ENCODE peak calls at places on chromosomes 2 and 18, in six cellular contexts. S is epithelial cell of esophagus, T is HepG2, J is fibroblast of lung, Y is AG09309, I is choroid plexus epithelial cell. P is an unnamed sample.

GRCh38 chr2:88188741-88189140 is 18.6 kb downstream of the THNSL2 start:
- DNase-seq in T (no peak), I (peak; percentile 5), S (peak; percentile 60), Y (no peak), J (peak; percentile 74), P (no peak)

GRCh38 chr2:180004731-180005130 is 2.4 kb downstream of the CWC22 start:
- DNase-seq in T (no peak), Y (no peak), S (no peak), J (no peak), I (no peak), P (no peak)

GRCh38 chr18:57827646-57828045 is 24.5 kb upstream of the ATP8B1 start:
- DNase-seq in T (no peak), Y (no peak), I (no peak), S (no peak), J (no peak), P (no peak)

GRCh38 chr2:122032264-122032645 is 276.8 kb downstream of the TSN start:
- DNase-seq in S (no peak), T (no peak), I (no peak), Y (no peak), J (no peak), P (no peak)

GRCh38 chr2:181174880-181175590 is 194.6 kb downstream of the UBE2E3 start:
- DNase-seq in T (no peak), S (peak; percentile 43), Y (no peak), J (peak; percentile 86), I (peak; percentile 81), P (peak; percentile 4)

GRCh38 chr2:102224824-102225739 is 38.3 kb downstream of the IL1RL2 start:
- DNase-seq in S (peak; percentile 69), I (no peak), T (peak; percentile 60), J (no peak), Y (no peak), P (peak; percentile 5)

GRCh38 chr2:101790856-101791255 is 93.3 kb downstream of the MAP4K4 start:
- DNase-seq in T (no peak), S (no peak), J (peak; percentile 80), I (peak; percentile 58), Y (peak; percentile 55), P (no peak)

GRCh38 chr18:58645398-58645797 is 16.5 kb upstream of the ALPK2 start:
- DNase-seq in T (no peak), Y (peak; percentile 62), J (no peak), I (no peak), S (peak; percentile 45), P (peak; percentile 32)

GRCh38 chr2:200450288-200450687 is 59.6 kb downstream of the KCTD18 start:
- DNase-seq in Y (no peak), J (no peak), I (no peak), S (no peak), T (no peak), P (no peak)

GRCh38 chr2:26541401-26542193 is 63.7 kb upstream of the OTOF start:
- DNase-seq in I (no peak), T (no peak), Y (no peak), J (no peak), S (no peak), P (no peak)

GRCh38 chr2:168183308-168183997 is 63.9 kb downstream of the STK39 start:
- DNase-seq in T (no peak), Y (no peak), S (no peak), I (no peak), J (no peak), P (no peak)

GRCh38 chr2:169715379-169716228 is 18.0 kb upstream of the KLHL23 start:
- DNase-seq in S (no peak), Y (no peak), T (peak; percentile 98), J (no peak), I (peak; percentile 46), P (no peak)

GRCh38 chr18:8556424-8556823 is 52.8 kb upstream of the RAB12 start:
- DNase-seq in Y (no peak), I (no peak), T (no peak), J (no peak), S (no peak), P (no peak)

GRCh38 chr2:3168230-3168891 is 209.3 kb downstream of the EIPR1 start:
- DNase-seq in I (peak; percentile 45), T (no peak), S (peak; percentile 63), J (peak; percentile 65), Y (peak; percentile 24), P (peak; percentile 80)

GRCh38 chr2:102668171-102668570 is 48.8 kb downstream of the SLC9A2 start:
- DNase-seq in T (no peak), I (no peak), J (no peak), Y (no peak), S (no peak), P (no peak)

GRCh38 chr2:26511466-26511865 is 33.5 kb upstream of the OTOF start:
- DNase-seq in I (no peak), Y (no peak), J (no peak), T (no peak), S (no peak), P (no peak)

GRCh38 chr2:236947896-236948295 is 137.8 kb upstream of the COPS8 start:
- DNase-seq in T (no peak), Y (no peak), S (no peak), I (no peak), J (no peak), P (no peak)

GRCh38 chr2:234991793-234992192 is 40.0 kb downstream of the SH3BP4 start:
- DNase-seq in S (no peak), Y (no peak), I (no peak), J (no peak), T (no peak), P (no peak)

GRCh38 chr2:198044777-198045176 is 240.4 kb downstream of the PLCL1 start:
- DNase-seq in T (no peak), I (no peak), Y (peak; percentile 18), J (no peak), S (no peak), P (no peak)

GRCh38 chr2:226756131-226756530 is 43.5 kb downstream of the IRS1 start:
- DNase-seq in I (peak; percentile 85), S (peak; percentile 99), Y (no peak), T (peak; percentile 12), J (peak; percentile 59), P (peak; percentile 100)

GRCh38 chr2:58081000-58081399 is 34.4 kb downstream of the VRK2 start:
- DNase-seq in I (peak; percentile 16), S (no peak), J (peak; percentile 22), Y (no peak), T (peak; percentile 15), P (no peak)

GRCh38 chr2:96715658-96716057 is 24.2 kb downstream of the LMAN2L start:
- DNase-seq in Y (no peak), I (peak; percentile 44), T (peak; percentile 80), S (peak; percentile 27), J (no peak), P (no peak)

GRCh38 chr18:52409732-52410131 is 69.7 kb downstream of the DCC start:
- DNase-seq in I (no peak), J (no peak), T (peak; percentile 12), S (peak; percentile 3), Y (no peak), P (no peak)
- TF ChIP-seq CTCF in I (no peak), J (no peak), T (no peak), S (no peak), Y (no peak), P (no peak)

DNA sequence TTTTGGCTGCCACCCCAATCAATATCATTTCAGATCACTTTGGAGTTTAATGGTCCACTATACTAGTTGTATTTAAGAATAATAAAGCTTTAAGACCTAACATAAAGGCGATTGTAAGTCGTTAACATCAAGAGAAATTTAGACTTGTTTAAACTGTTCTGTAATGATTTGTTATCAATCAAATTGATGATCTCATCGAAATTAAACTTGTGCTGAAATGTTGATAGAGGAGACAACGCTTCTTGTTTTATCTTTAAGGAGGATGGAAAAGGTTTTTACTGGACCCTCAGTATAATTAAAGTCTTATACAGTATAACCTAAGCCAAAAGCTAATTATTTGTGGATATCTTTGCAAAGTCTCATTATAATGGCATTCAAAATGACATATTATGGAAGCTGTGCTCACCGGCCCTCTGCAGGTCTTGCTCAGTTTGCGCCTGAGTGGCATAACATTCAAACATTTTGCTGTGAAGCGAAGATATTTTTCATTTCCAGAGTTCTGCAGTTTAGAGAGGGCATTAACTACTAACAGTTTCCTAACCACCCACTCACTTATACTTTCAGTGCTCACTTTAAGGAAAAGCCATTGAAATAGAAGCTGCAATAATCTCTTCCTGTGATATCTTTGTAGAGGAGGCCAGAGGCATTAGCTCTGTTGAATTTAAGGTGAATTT is 1.4 kb upstream of the SERTAD2 start:
- DNase-seq in T (peak; percentile 42), I (no peak), S (no peak), J (no peak), Y (no peak), P (no peak)
- TF ChIP-seq CTCF in T (peak; percentile 16), I (peak; percentile 44), S (peak; percentile 52), J (peak; percentile 12), Y (peak; percentile 35), P (peak; percentile 49)

GRCh38 chr2:10162586-10163497 is 40.3 kb downstream of the RRM2 start:
- DNase-seq in J (no peak), I (no peak), T (no peak), S (no peak), Y (no peak), P (no peak)
- TF ChIP-seq CTCF in J (no peak), I (peak; percentile 26), T (peak; percentile 67), S (no peak), Y (no peak), P (no peak)

GRCh38 chr2:10022886-10023662 is 20.3 kb upstream of the KLF11 start:
- DNase-seq in J (no peak), T (no peak), I (no peak), Y (no peak), S (no peak), P (no peak)

GRCh38 chr2:10019174-10019971 is 24.0 kb upstream of the KLF11 start:
- DNase-seq in I (no peak), J (peak; percentile 51), S (peak; percentile 87), T (peak; percentile 37), Y (peak; percentile 17), P (no peak)

GRCh38 chr2:10022041-10022421 is 21.3 kb upstream of the KLF11 start:
- DNase-seq in T (no peak), I (no peak), Y (no peak), S (no peak), J (no peak), P (no peak)

GRCh38 chr2:10020001-10020400 is 23.3 kb upstream of the KLF11 start:
- DNase-seq in T (no peak), J (no peak), I (no peak), Y (no peak), S (no peak), P (no peak)

GRCh38 chr2:10022464-10022863 is 20.9 kb upstream of the KLF11 start:
- DNase-seq in T (no peak), S (no peak), J (no peak), I (no peak), Y (no peak), P (no peak)
- TF ChIP-seq CTCF in T (peak; percentile 44), S (no peak), J (no peak), I (no peak), Y (no peak), P (peak; percentile 21)

DNA sequence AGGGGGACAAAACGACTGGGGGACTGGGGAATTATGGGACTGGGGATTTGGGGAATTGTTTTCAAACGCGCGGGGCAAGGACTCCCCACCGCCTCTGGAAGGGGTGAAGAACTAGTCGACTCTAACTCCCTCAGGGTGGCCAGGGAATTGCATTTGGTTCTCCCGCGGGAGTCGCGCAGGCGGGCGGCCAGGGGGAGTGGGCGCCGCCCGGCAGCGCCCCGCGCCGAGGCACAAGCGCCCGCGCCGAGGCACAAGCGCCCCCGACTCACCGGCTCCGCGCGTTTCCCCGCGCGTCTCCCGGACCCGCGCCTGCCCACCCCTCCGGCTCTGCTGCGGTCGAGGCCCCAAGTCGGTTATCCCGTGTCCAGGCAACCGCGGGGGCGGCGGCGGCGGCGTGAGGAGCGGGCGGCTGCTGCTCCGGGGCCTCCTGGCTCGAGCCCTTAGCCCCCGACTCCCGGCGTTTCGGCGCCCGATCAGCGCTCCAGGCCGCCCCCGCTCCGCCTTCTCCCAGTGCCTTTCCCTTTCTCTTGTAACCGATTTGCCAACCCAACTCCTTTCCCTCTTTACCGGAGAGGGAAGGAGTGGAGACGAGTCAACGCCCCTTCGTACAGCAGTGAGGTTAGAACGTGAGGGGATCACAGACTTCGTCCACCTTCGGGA is at the start of gene CCDC178:
- DNase-seq in T (no peak), S (no peak), I (peak; percentile 9), J (peak; percentile 36), Y (no peak), P (no peak)
- TF ChIP-seq CTCF in T (no peak), S (no peak), I (no peak), J (no peak), Y (no peak), P (no peak)

P was measured in foreskin keratinocyte.